ENCODE peak calls at places on chromosomes 13 and 19, in six cellular contexts. O, T, D, Q, G and J are unnamed samples.

GRCh38 chr13:112959206-112959605 is 9.8 kb upstream of the MCF2L start:
- DNase-seq in G (peak), T (no peak), Q (no peak), O (no peak), D (no peak), J (no peak)

GRCh38 chr13:19587635-19588300 is 26.4 kb upstream of the TPTE2 start:
- DNase-seq in D (no peak), O (peak), T (peak), G (peak), Q (no peak), J (peak)

GRCh38 chr13:106797081-106797640 is 229.2 kb upstream of the ARGLU1 start:
- DNase-seq in D (no peak), G (no peak), Q (no peak), T (no peak), O (no peak), J (no peak)

GRCh38 chr19:38812004-38812840 is 523 bp downstream of the LGALS4 start:
- DNase-seq in T (no peak), G (no peak), D (no peak), Q (no peak), O (peak), J (no peak)

GRCh38 chr13:98976941-98977340 is 923 bp downstream of the DOCK9 start:
- DNase-seq in G (no peak), T (no peak), Q (no peak), O (no peak), D (no peak), J (no peak)

GRCh38 chr19:3683405-3683865 is 16.8 kb downstream of the PIP5K1C start:
- DNase-seq in Q (no peak), G (no peak), O (no peak), T (peak), D (peak), J (no peak)

GRCh38 chr13:88345171-88345847 is 674.1 kb downstream of the SLITRK5 start:
- DNase-seq in G (no peak), T (no peak), D (no peak), O (peak), Q (no peak), J (no peak)

GRCh38 chr19:30651066-30651465 is 278.9 kb downstream of the ZNF536 start:
- DNase-seq in D (no peak), Q (no peak), O (no peak), T (no peak), G (no peak), J (no peak)

GRCh38 chr13:20303636-20304035 is 71.5 kb upstream of the GJB6 start:
- DNase-seq in T (no peak), G (no peak), O (no peak), D (no peak), Q (no peak), J (no peak)

GRCh38 chr19:307793-308420 is 16.7 kb upstream of the PLPP2 start:
- DNase-seq in G (no peak), Q (no peak), O (peak), D (no peak), T (no peak), J (no peak)

GRCh38 chr13:106003651-106004050 is 531.8 kb downstream of the EFNB2 start:
- DNase-seq in G (no peak), O (no peak), D (no peak), Q (no peak), T (no peak), J (no peak)

GRCh38 chr19:5567971-5568407 is 236 bp upstream of the TINCR start:
- DNase-seq in Q (no peak), D (no peak), O (no peak), G (no peak), T (no peak), J (no peak)

GRCh38 chr19:3135961-3136683 is at the start of gene GNA15:
- DNase-seq in T (no peak), G (no peak), Q (no peak), O (no peak), D (no peak), J (peak)

GRCh38 chr13:106795847-106796246 is 227.9 kb upstream of the ARGLU1 start:
- DNase-seq in T (no peak), D (no peak), Q (no peak), O (no peak), G (no peak), J (no peak)

GRCh38 chr13:48412881-48413351 is at the start of gene LPAR6:
- DNase-seq in G (peak), O (no peak), T (no peak), D (no peak), Q (no peak), J (peak)

GRCh38 chr13:67829641-67830040 is 599.5 kb upstream of the PCDH9 start:
- DNase-seq in O (no peak), G (no peak), T (no peak), D (no peak), Q (no peak), J (no peak)

GRCh38 chr19:35539314-35539713 is 6.1 kb downstream of the GAPDHS start:
- DNase-seq in O (no peak), D (no peak), G (no peak), T (no peak), Q (no peak), J (no peak)

GRCh38 chr19:54469496-54469934 is 3.6 kb downstream of the CDC42EP5 start:
- DNase-seq in D (no peak), Q (no peak), T (peak), G (no peak), O (no peak), J (no peak)

GRCh38 chr13:65582160-65582559 is 1648.0 kb downstream of the PCDH9 start:
- DNase-seq in G (no peak), O (no peak), T (no peak), D (no peak), Q (no peak), J (no peak)

GRCh38 chr13:106532111-106532929 is 3.1 kb downstream of the EFNB2 start:
- DNase-seq in D (no peak), G (no peak), T (no peak), Q (no peak), O (peak), J (no peak)

GRCh38 chr13:99380921-99381645 is 73.9 kb upstream of the GPR183 start:
- DNase-seq in T (no peak), Q (peak), O (no peak), G (no peak), D (no peak), J (no peak)

GRCh38 chr13:87810391-87810801 is 139.2 kb downstream of the SLITRK5 start:
- DNase-seq in T (no peak), G (peak), Q (no peak), O (no peak), D (peak), J (no peak)

GRCh38 chr19:19062454-19063182 is 1.2 kb upstream of the SLC25A42 start:
- DNase-seq in O (no peak), Q (no peak), D (no peak), T (peak), G (peak), J (no peak)

GRCh38 chr19:10009269-10009665 is 1.0 kb downstream of the COL5A3 start:
- DNase-seq in Q (no peak), D (no peak), G (no peak), T (peak), O (peak), J (no peak)

GRCh38 chr19:46862504-46862835 is 1.7 kb downstream of the ARHGAP35 start:
- DNase-seq in D (no peak), G (no peak), O (no peak), T (peak), Q (no peak), J (no peak)

GRCh38 chr19:45402469-45403070 is 2.3 kb downstream of the PPP1R13L start:
- DNase-seq in Q (no peak), T (peak), D (no peak), O (peak), G (no peak), J (no peak)
- TF ChIP-seq POLR2AphosphoS5 in Q (no peak), T (no peak), D (no peak), O (no peak), G (no peak), J (no peak)

DNA sequence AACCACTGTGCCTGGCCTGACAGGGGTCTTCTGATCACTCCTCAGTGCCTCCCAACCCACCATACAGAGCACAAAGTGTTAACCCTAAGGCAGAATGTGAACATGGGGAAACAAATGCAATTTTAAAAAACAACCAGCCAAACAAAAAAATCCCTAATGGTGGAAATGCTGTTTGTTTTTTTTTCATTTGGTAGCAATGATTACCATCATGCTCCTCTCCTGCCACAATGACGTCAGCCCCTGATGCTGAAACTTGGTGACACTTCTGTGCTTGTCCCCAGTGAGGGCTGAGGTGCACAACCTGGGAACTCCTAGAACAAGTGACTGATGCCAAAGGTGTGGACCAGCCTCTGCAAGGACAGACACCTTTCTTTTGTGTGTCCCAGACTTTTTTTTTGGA is 4.0 kb upstream of the TSPAN16 start:
- DNase-seq in Q (no peak), O (no peak), T (no peak), D (no peak), G (no peak), J (no peak)
- TF ChIP-seq GABPA in Q (no peak), O (no peak), T (no peak), D (no peak), G (no peak), J (no peak)

GRCh38 chr19:41225238-41226052 is 6.4 kb downstream of the AXL start:
- DNase-seq in Q (no peak), D (peak), T (peak), O (peak), G (peak), J (no peak)
- TF ChIP-seq POLR2AphosphoS5 in Q (no peak), D (peak), T (no peak), O (peak), G (no peak), J (no peak)

DNA sequence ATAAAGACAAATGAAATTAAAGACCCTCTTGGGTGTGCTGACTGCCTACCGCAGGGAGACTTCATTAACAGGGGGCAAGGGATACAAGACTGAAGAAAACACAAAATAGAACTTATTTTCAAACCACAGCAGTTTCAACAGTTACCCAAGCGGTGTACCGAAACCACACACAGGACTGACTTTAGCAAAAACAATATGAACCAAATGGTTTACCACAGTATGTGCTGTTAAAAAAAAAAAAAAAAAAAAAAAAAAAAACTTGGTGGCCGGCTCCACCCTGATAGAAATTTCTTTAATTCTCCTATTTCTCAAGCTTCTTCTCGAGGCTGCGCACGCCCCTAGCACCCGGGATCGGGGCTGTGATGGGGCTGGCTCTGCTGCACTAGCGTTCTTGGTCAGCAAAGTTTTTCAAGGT is 42.6 kb downstream of the KLF2 start:
- DNase-seq in G (no peak), O (no peak), T (no peak), Q (peak), D (no peak), J (peak)
- TF ChIP-seq GABPA in G (no peak), O (no peak), T (no peak), Q (peak), D (no peak), J (no peak)